ENCODE peak calls at places on chromosome 14, in four cellular contexts. One of them, this sample, is unnamed.

GRCh38 chr14:76918751-76919421 is 92.7 kb downstream of the LRRC74A start:
- DNase-seq in stomach: peak; percentile 97
- DNase-seq in ovary: peak; percentile 98
- DNase-seq in tibial nerve: peak; percentile 91
- DNase-seq in this sample: peak; percentile 89

GRCh38 chr14:74292061-74292460 is 10.7 kb downstream of the ABCD4 start:
- DNase-seq in stomach: no peak
- DNase-seq in tibial nerve: no peak
- DNase-seq in ovary: no peak
- DNase-seq in this sample: no peak

GRCh38 chr14:56176530-56176929 is 58.3 kb downstream of the PELI2 start:
- DNase-seq in ovary: no peak
- DNase-seq in tibial nerve: no peak
- DNase-seq in stomach: no peak
- DNase-seq in this sample: no peak

GRCh38 chr14:105702275-105702817 is 176.0 kb downstream of the TMEM121 start:
- DNase-seq in tibial nerve: no peak
- DNase-seq in stomach: no peak
- DNase-seq in ovary: no peak
- DNase-seq in this sample: no peak

GRCh38 chr14:71714225-71714624 is 218.0 kb upstream of the RGS6 start:
- DNase-seq in ovary: no peak
- DNase-seq in tibial nerve: no peak
- DNase-seq in stomach: no peak
- DNase-seq in this sample: no peak

GRCh38 chr14:95770777-95771176 is 56.9 kb upstream of the TCL1A start:
- DNase-seq in tibial nerve: no peak
- DNase-seq in stomach: no peak
- DNase-seq in ovary: no peak
- DNase-seq in this sample: no peak

GRCh38 chr14:31164115-31164514 is 43.5 kb downstream of the HECTD1 start:
- DNase-seq in ovary: no peak
- DNase-seq in tibial nerve: no peak
- DNase-seq in stomach: no peak
- DNase-seq in this sample: no peak

GRCh38 chr14:92451755-92452154 is 61.8 kb upstream of the RIN3 start:
- DNase-seq in tibial nerve: no peak
- DNase-seq in stomach: no peak
- DNase-seq in ovary: no peak
- DNase-seq in this sample: no peak

GRCh38 chr14:21902561-21903199 is 229.1 kb upstream of the OR4E1 start:
- DNase-seq in tibial nerve: no peak
- DNase-seq in ovary: no peak
- DNase-seq in stomach: no peak
- DNase-seq in this sample: no peak

GRCh38 chr14:97074860-97075259 is 277.7 kb downstream of the VRK1 start:
- DNase-seq in tibial nerve: no peak
- DNase-seq in ovary: no peak
- DNase-seq in stomach: no peak
- DNase-seq in this sample: no peak

GRCh38 chr14:88793259-88793625 is 489 bp upstream of the EML5 start:
- DNase-seq in ovary: no peak
- DNase-seq in stomach: no peak
- DNase-seq in tibial nerve: no peak
- DNase-seq in this sample: no peak

GRCh38 chr14:31169877-31170276 is 37.7 kb downstream of the HECTD1 start:
- DNase-seq in tibial nerve: no peak
- DNase-seq in stomach: no peak
- DNase-seq in ovary: no peak
- DNase-seq in this sample: no peak

GRCh38 chr14:32006267-32007110 is 70.6 kb upstream of the ARHGAP5 start:
- DNase-seq in stomach: no peak
- DNase-seq in tibial nerve: no peak
- DNase-seq in ovary: no peak
- DNase-seq in this sample: no peak

GRCh38 chr14:59439256-59440015 is 25.7 kb downstream of the GPR135 start:
- DNase-seq in tibial nerve: no peak
- DNase-seq in ovary: no peak
- DNase-seq in stomach: no peak
- DNase-seq in this sample: no peak

GRCh38 chr14:105136401-105137322 is 31.9 kb downstream of the JAG2 start:
- DNase-seq in stomach: no peak
- DNase-seq in tibial nerve: no peak
- DNase-seq in ovary: no peak
- DNase-seq in this sample: no peak

GRCh38 chr14:59679872-59680271 is 103.3 kb upstream of the CCDC175 start:
- DNase-seq in tibial nerve: peak; percentile 38
- DNase-seq in stomach: no peak
- DNase-seq in ovary: no peak
- DNase-seq in this sample: no peak

GRCh38 chr14:94004015-94004414 is 6.9 kb downstream of the CCDC197 start:
- DNase-seq in tibial nerve: no peak
- DNase-seq in ovary: no peak
- DNase-seq in stomach: no peak
- DNase-seq in this sample: no peak

GRCh38 chr14:29123017-29123416 is 356.4 kb downstream of the FOXG1 start:
- DNase-seq in stomach: no peak
- DNase-seq in ovary: no peak
- DNase-seq in tibial nerve: no peak
- DNase-seq in this sample: no peak

GRCh38 chr14:57998731-57999130 is 132.8 kb upstream of the SLC35F4 start:
- DNase-seq in ovary: no peak
- DNase-seq in tibial nerve: no peak
- DNase-seq in stomach: no peak
- DNase-seq in this sample: no peak

GRCh38 chr14:77151245-77151644 is 9.7 kb upstream of the ZDHHC22 start:
- DNase-seq in ovary: no peak
- DNase-seq in tibial nerve: no peak
- DNase-seq in stomach: no peak
- DNase-seq in this sample: no peak

GRCh38 chr14:78644824-78645559 is 474.8 kb downstream of the NRXN3 start:
- DNase-seq in tibial nerve: no peak
- DNase-seq in ovary: no peak
- DNase-seq in stomach: no peak
- DNase-seq in this sample: no peak

GRCh38 chr14:103418508-103418818 is 33.2 kb downstream of the MARK3 start:
- DNase-seq in stomach: no peak
- DNase-seq in tibial nerve: no peak
- DNase-seq in ovary: no peak
- DNase-seq in this sample: no peak

GRCh38 chr14:91417134-91417982 is at the start of gene CCDC88C:
- DNase-seq in tibial nerve: no peak
- DNase-seq in ovary: peak; percentile 43
- DNase-seq in stomach: peak; percentile 82
- DNase-seq in this sample: peak; percentile 82

GRCh38 chr14:103819503-103820307 is 27.7 kb downstream of the PPP1R13B start:
- DNase-seq in tibial nerve: no peak
- DNase-seq in ovary: peak; percentile 53
- DNase-seq in stomach: peak; percentile 60
- DNase-seq in this sample: peak; percentile 47

GRCh38 chr14:92659765-92660561 is 88.5 kb downstream of the LGMN start:
- DNase-seq in ovary: no peak
- DNase-seq in stomach: no peak
- DNase-seq in tibial nerve: peak; percentile 78
- DNase-seq in this sample: peak; percentile 44

GRCh38 chr14:64919215-64919614 is 5.0 kb downstream of the CHURC1 start:
- DNase-seq in tibial nerve: no peak
- DNase-seq in ovary: no peak
- DNase-seq in stomach: no peak
- DNase-seq in this sample: no peak

GRCh38 chr14:64926398-64926995 is 12.2 kb downstream of the CHURC1 start:
- DNase-seq in ovary: no peak
- DNase-seq in tibial nerve: no peak
- DNase-seq in stomach: no peak
- DNase-seq in this sample: no peak

GRCh38 chr14:64919618-64920017 is 5.4 kb downstream of the CHURC1 start:
- DNase-seq in stomach: no peak
- DNase-seq in tibial nerve: no peak
- DNase-seq in ovary: no peak
- DNase-seq in this sample: no peak

GRCh38 chr14:64920465-64920864 is 6.2 kb downstream of the CHURC1 start:
- DNase-seq in tibial nerve: no peak
- DNase-seq in ovary: no peak
- DNase-seq in stomach: no peak
- DNase-seq in this sample: no peak

GRCh38 chr14:64923015-64923414 is 8.8 kb downstream of the CHURC1 start:
- DNase-seq in ovary: no peak
- DNase-seq in tibial nerve: no peak
- DNase-seq in stomach: no peak
- DNase-seq in this sample: no peak
- H3K36me3 ChIP-seq in ovary: no peaks in the 10 kb centered on the region
- H3K36me3 ChIP-seq in tibial nerve: no peaks in the 10 kb centered on the region
- H3K36me3 ChIP-seq in stomach: peaks cover 43% of the 10 kb centered on the region
- H3K36me3 ChIP-seq in this sample: no peaks in the 10 kb centered on the region

GRCh38 chr14:68458840-68459469 is 333.9 kb downstream of the ZFP36L1 start:
- DNase-seq in stomach: peak; percentile 72
- DNase-seq in tibial nerve: peak; percentile 67
- DNase-seq in ovary: no peak
- DNase-seq in this sample: peak; percentile 49
- TF ChIP-seq EP300 in stomach: no peak
- TF ChIP-seq EP300 in tibial nerve: no peak
- TF ChIP-seq EP300 in ovary: no peak
- TF ChIP-seq EP300 in this sample: no peak

GRCh38 chr14:52013984-52014600 is 24.7 kb downstream of the RTRAF start:
- DNase-seq in ovary: no peak
- DNase-seq in tibial nerve: no peak
- DNase-seq in stomach: no peak
- DNase-seq in this sample: no peak

GRCh38 chr14:52014601-52015267 is 25.4 kb downstream of the RTRAF start:
- DNase-seq in tibial nerve: no peak
- DNase-seq in ovary: no peak
- DNase-seq in stomach: no peak
- DNase-seq in this sample: no peak

GRCh38 chr14:52011557-52011956 is 22.2 kb downstream of the RTRAF start:
- DNase-seq in ovary: no peak
- DNase-seq in stomach: no peak
- DNase-seq in tibial nerve: no peak
- DNase-seq in this sample: no peak

GRCh38 chr14:52010173-52010693 is 20.9 kb downstream of the RTRAF start:
- DNase-seq in tibial nerve: no peak
- DNase-seq in ovary: no peak
- DNase-seq in stomach: no peak
- DNase-seq in this sample: no peak

DNA sequence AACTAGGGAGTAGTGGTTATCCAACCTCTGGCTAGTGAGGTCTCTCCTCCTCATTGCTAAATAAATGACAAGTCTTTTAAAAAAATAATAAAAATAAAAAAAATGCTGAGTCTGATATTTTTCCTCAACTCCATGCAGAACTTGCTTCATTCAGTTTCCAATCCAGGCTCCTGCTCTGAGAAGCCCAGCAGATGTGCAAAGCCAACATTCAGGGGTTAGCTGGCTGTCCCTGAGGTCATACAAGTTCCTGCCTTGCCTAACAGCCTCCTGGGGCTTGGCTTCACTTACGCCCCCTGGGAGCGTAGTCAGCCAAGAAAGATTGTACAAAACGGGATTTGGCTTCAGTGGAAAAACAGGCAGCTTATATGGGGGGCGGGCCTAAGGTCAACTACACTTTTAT is 23.3 kb downstream of the RTRAF start:
- DNase-seq in stomach: no peak
- DNase-seq in ovary: no peak
- DNase-seq in tibial nerve: no peak
- DNase-seq in this sample: no peak
- H3K36me3 ChIP-seq in stomach: peaks cover 57% of the 10 kb centered on the region
- H3K36me3 ChIP-seq in ovary: no peaks in the 10 kb centered on the region
- H3K36me3 ChIP-seq in tibial nerve: peaks cover 4% of the 10 kb centered on the region
- H3K36me3 ChIP-seq in this sample: peaks cover 16% of the 10 kb centered on the region

GRCh38 chr14:73136085-73136386 is 271 bp upstream of the PSEN1 start:
- DNase-seq in ovary: no peak
- DNase-seq in stomach: no peak
- DNase-seq in tibial nerve: no peak
- DNase-seq in this sample: no peak

GRCh38 chr14:73142216-73142615 is 5.9 kb downstream of the PSEN1 start:
- DNase-seq in stomach: no peak
- DNase-seq in ovary: no peak
- DNase-seq in tibial nerve: no peak
- DNase-seq in this sample: no peak

GRCh38 chr14:73140924-73141323 is 4.6 kb downstream of the PSEN1 start:
- DNase-seq in ovary: no peak
- DNase-seq in stomach: no peak
- DNase-seq in tibial nerve: no peak
- DNase-seq in this sample: no peak

GRCh38 chr14:73133795-73134194 is 2.5 kb upstream of the PSEN1 start:
- DNase-seq in stomach: no peak
- DNase-seq in ovary: no peak
- DNase-seq in tibial nerve: no peak
- DNase-seq in this sample: no peak

DNA sequence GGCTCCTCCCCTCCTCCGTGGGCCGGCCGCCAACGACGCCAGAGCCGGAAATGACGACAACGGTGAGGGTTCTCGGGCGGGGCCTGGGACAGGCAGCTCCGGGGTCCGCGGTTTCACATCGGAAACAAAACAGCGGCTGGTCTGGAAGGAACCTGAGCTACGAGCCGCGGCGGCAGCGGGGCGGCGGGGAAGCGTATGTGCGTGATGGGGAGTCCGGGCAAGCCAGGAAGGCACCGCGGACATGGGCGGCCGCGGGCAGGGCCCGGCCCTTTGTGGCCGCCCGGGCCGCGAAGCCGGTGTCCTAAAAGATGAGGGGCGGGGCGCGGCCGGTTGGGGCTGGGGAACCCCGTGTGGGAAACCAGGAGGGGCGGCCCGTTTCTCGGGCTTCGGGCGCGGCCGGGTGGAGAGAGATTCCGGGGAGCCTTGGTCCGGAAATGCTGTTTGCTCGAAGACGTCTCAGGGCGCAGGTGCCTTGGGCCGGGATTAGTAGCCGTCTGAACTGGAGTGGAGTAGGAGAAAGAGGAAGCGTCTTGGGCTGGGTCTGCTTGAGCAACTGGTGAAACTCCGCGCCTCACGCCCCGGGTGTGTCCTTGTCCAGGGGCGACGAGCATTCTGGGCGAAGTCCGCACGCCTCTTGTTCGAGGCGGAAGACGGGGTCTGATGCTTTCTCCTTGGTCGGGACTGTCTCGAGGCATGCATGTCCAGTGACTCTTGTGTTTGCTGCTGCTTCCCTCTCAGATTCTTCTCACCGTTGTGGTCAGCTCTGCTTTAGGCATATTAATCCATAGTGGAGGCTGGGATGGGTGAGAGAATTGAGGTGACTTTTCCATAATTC is at the start of gene PSEN1:
- DNase-seq in tibial nerve: peak; percentile 99
- DNase-seq in stomach: peak; percentile 98
- DNase-seq in ovary: peak; percentile 99
- DNase-seq in this sample: peak; percentile 98
- TF ChIP-seq EP300 in tibial nerve: peak; percentile 82
- TF ChIP-seq EP300 in stomach: no peak
- TF ChIP-seq EP300 in ovary: no peak
- TF ChIP-seq EP300 in this sample: no peak